ENCODE peak calls at places on chromosomes 16 and 17, in four cellular contexts. K is K562, D is HepG2, O is HCT116. N is an unnamed sample. For H3K4me1, the result is how much of the 10 kb centered on the place peaks cover.

GRCh38 chr16:49977427-49977826 is 47.6 kb upstream of the CNEP1R1 start:
- DNase-seq in K (no peak), D (no peak), O (no peak), N (no peak)

GRCh38 chr16:621526-622105 is 9.2 kb upstream of the WFIKKN1 start:
- DNase-seq in K (no peak), D (no peak), O (no peak), N (no peak)

GRCh38 chr17:49204521-49204920 is 5.9 kb downstream of the GNGT2 start:
- DNase-seq in K (peak), D (no peak), O (no peak), N (no peak)

GRCh38 chr17:248337-249235 is 67.1 kb upstream of the DOC2B start:
- DNase-seq in K (no peak), D (no peak), O (no peak), N (no peak)

GRCh38 chr16:89064606-89065444 is 28.8 kb upstream of the ACSF3 start:
- DNase-seq in K (no peak), D (no peak), O (no peak), N (no peak)

GRCh38 chr16:19359556-19359955 is 58.1 kb upstream of the TMC5 start:
- DNase-seq in K (no peak), D (no peak), O (no peak), N (no peak)

GRCh38 chr16:47977802-47978201 is 178.0 kb downstream of the ABCC12 start:
- DNase-seq in K (no peak), D (peak), O (no peak), N (no peak)

GRCh38 chr16:1809281-1809801 is 15.8 kb upstream of the IGFALS start:
- DNase-seq in K (peak), D (no peak), O (no peak), N (no peak)

GRCh38 chr17:58401287-58401686 is 16.0 kb downstream of the RNF43 start:
- DNase-seq in K (no peak), D (no peak), O (no peak), N (no peak)

GRCh38 chr16:14056970-14057369 is 14.1 kb upstream of the MRTFB start:
- DNase-seq in K (no peak), D (no peak), O (no peak), N (no peak)

GRCh38 chr16:77805403-77805802 is 17.0 kb downstream of the VAT1L start:
- DNase-seq in K (no peak), D (no peak), O (no peak), N (no peak)

GRCh38 chr17:48970224-48970623 is 1.8 kb upstream of the GIP start:
- DNase-seq in K (peak), D (no peak), O (no peak), N (no peak)

GRCh38 chr16:28189237-28189636 is 22.5 kb downstream of the XPO6 start:
- DNase-seq in K (no peak), D (no peak), O (no peak), N (no peak)

GRCh38 chr17:80698297-80698696 is 153.7 kb downstream of the RPTOR start:
- DNase-seq in K (no peak), D (no peak), O (no peak), N (no peak)

GRCh38 chr17:5191541-5192417 is at the start of gene ZNF594:
- DNase-seq in K (peak), D (peak), O (peak), N (peak)

GRCh38 chr17:66716236-66717026 is 118.5 kb upstream of the CACNG5 start:
- DNase-seq in K (no peak), D (no peak), O (no peak), N (no peak)

GRCh38 chr17:63305857-63306256 is 140.2 kb downstream of the CYB561 start:
- DNase-seq in K (no peak), D (no peak), O (no peak), N (no peak)

GRCh38 chr17:17938388-17939107 is 33.7 kb downstream of the TOM1L2 start:
- DNase-seq in K (no peak), D (no peak), O (no peak), N (no peak)

GRCh38 chr17:78122221-78122990 is 6.1 kb downstream of the TMC6 start:
- DNase-seq in K (no peak), D (no peak), O (no peak), N (no peak)

GRCh38 chr17:7213895-7214299 is 5.7 kb downstream of the DLG4 start:
- DNase-seq in K (peak), D (peak), O (peak), N (no peak)

GRCh38 chr16:21301168-21301894 is 23.2 kb upstream of the CRYM start:
- DNase-seq in K (peak), D (peak), O (peak), N (peak)

GRCh38 chr17:80151333-80151732 is 4.4 kb upstream of the EIF4A3 start:
- DNase-seq in K (no peak), D (no peak), O (no peak), N (no peak)

GRCh38 chr16:27639588-27640276 is 89.8 kb downstream of the KATNIP start:
- DNase-seq in K (peak), D (peak), O (peak), N (no peak)

GRCh38 chr17:64626827-64627226 is 35.3 kb downstream of the SMURF2 start:
- DNase-seq in K (no peak), D (no peak), O (no peak), N (no peak)

GRCh38 chr17:64622931-64623654 is 39.0 kb downstream of the SMURF2 start:
- DNase-seq in K (no peak), D (peak), O (peak), N (peak)

GRCh38 chr17:64627797-64628196 is 34.3 kb downstream of the SMURF2 start:
- DNase-seq in K (no peak), D (peak), O (no peak), N (no peak)

GRCh38 chr17:64628641-64629040 is 33.5 kb downstream of the SMURF2 start:
- DNase-seq in K (no peak), D (no peak), O (no peak), N (no peak)

GRCh38 chr17:64625541-64625940 is 36.6 kb downstream of the SMURF2 start:
- DNase-seq in K (no peak), D (no peak), O (no peak), N (no peak)
- H3K4me1 ChIP-seq in K (under half), D (under half), O (under half), N (under half)

DNA sequence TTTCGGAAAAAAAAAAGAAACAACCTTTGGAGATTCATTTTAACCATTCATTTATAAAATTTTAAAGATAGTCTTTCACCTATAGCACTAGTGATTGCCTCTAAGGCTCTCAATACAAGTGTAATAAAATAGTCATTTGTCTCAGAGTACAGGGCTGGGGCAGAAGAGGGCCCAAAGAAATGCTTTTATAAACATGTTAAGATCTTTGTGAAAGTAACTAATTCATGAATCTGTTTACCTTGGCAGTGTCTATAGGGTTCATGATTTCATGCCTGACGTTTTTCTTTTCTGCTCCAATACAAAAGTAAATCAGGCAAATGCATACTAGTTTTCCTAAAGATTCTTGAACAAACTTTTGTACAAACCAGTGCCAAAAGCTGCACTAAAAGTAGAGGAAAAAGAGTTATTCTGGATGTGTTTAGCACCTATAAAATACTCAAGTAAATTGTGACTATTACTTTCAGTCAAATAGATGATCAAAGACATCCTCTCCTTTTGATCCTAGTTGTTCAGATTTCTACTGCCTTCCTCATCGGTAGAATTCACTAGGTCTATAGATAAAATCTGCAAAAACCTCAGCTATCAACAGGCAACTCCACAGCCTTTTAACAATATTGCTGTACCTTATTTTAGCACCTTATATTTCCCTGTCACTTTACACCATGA is 99.8 kb upstream of the MED13 start:
- DNase-seq in K (no peak), D (no peak), O (no peak), N (no peak)
- TF ChIP-seq TCF7L2 in K (no peak), D (no peak), O (no peak), N (no peak)

DNA sequence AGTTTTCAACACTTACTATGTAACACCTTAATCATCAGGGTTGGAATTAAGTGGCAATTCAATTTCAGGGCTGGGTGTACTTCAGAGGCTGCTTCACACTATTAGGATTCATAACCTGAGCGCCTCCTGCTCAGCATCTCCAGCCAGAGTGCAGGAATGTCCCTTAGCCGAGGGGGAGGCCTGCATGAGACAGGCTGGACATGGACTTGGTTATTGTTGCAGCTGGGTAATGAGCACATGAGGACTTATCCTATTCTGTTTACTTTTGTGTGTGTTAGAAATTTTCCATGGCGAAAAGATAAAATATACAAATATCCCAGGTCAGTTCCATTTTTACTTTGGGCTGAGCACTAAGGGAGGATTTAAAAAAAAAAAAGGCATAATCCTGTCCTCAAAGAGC is 10.4 kb downstream of the PMM2 start:
- DNase-seq in K (no peak), D (no peak), O (no peak), N (no peak)
- H3K4me3 ChIP-seq in K (no peak), D (no peak), O (no peak), N (no peak)

GRCh38 chr16:70430667-70431536 is 8.0 kb downstream of the ST3GAL2 start:
- DNase-seq in K (peak), D (peak), O (no peak), N (no peak)
- H3K4me1 ChIP-seq in K (half or more), D (half or more), O (under half), N (half or more)

GRCh38 chr16:82329504-82330192 is 159.6 kb upstream of the MPHOSPH6 start:
- DNase-seq in K (no peak), D (peak), O (no peak), N (no peak)
- TF ChIP-seq TCF7L2 in K (no peak), D (no peak), O (no peak), N (no peak)

GRCh38 chr16:10182186-10182683 is at the start of gene GRIN2A:
- DNase-seq in K (no peak), D (no peak), O (no peak), N (no peak)

GRCh38 chr16:10180771-10181163 is 1.5 kb downstream of the GRIN2A start:
- DNase-seq in K (peak), D (peak), O (no peak), N (no peak)

GRCh38 chr16:10183606-10183959 is 1.4 kb upstream of the GRIN2A start:
- DNase-seq in K (no peak), D (no peak), O (no peak), N (no peak)

GRCh38 chr16:10180042-10180770 is 2.0 kb downstream of the GRIN2A start:
- DNase-seq in K (no peak), D (no peak), O (no peak), N (no peak)

DNA sequence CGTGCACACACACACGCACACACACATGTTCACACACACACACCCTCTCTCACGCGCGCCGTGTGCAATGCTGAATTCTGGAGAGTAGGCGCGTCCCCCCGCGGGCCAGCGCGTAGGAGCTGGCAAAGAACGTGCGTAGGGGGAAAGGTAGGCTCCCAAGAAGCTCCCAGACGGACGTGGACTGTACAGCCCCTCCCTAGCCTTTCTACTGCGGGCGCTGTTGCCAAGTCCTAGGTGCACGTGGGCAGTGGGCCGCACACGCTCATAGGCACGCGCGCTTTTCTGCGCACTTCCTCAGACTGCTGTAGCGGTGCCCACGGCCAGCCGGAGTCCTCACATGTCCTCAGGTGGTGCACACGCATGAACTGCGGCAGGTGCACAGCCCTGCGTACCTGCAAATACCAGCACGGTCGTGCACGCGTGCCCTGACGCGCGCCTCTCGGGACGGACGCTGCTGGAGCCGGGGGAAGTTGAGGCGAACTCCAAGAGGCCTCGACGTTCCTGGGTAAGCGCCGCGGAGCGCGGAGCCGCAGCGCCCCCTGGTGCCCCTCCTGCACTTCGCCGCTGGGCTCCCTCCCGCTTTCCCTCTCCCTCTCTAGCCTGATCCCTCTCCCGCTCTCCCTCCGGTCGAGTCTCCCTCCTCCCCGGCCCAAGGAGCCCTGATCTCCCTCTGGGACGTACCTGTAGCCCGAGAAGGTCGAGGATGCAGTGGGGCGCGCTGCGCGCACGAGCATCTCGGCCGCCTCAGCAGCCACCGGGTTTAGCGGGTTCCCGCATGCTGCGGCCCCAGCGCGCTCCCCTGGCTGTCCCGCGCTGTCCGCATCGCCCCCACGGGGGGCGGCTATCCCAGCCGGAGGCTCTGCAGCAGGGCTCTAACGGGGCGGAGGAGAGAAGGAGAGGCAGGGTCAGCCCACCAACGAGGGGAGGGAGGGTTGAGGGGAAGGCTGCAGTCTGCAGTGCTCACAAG is 749 bp downstream of the GRIN2A start:
- DNase-seq in K (peak), D (peak), O (peak), N (peak)
- H3K4me3 ChIP-seq in K (no peak), D (peak), O (no peak), N (peak)

DNA sequence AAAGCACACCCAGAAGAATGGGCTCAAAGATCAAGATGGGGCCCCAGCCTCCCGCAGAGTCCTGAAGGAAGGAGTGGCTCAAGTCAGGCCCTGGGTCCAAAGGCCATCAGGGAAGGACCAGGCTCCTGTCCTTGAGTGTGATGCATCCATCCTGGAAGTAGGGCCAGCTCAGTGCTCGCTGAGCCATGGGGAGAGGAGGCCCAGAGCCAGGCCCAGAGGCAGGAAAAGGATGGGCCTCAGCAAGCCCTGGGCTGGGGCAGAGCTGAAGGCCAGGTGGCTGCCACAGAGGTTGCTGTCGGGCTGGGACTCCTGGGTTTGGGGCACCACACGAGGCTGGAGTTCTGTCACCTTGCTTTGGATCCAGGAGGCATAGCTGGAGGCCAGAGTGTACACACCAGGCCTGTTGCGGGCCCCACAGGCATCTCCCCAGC is 3.7 kb downstream of the PRSS8 start:
- DNase-seq in K (no peak), D (no peak), O (no peak), N (no peak)
- H3K4me1 ChIP-seq in K (half or more), D (under half), O (under half), N (under half)